ENCODE peak calls at places on chromosomes 7 and 10, in ten cellular contexts. L is iris pigment epithelial cell; H is skeletal muscle cell; J is SW480; C is activated naive CD8-positive, alpha-beta T cell treated with anti-CD3 and anti-CD28 coated beads, Interleukin-2, amount 50 U/mL, for 24 hours; O is NCI-H187; P is stimulated activated CD8-positive, alpha-beta memory T cell treated with anti-CD3 and anti-CD28 coated beads, Interleukin-12 subunit alpha, Interleukin-12 subunit beta, amount 100 ng/mL, for 4 hours; K is stimulated activated naive CD4-positive, alpha-beta T cell; U is H7; T is activated effector memory CD4-positive, alpha-beta T cell treated with anti-CD3 and anti-CD28 coated beads, Interleukin-2, amount 50 U/mL, for 16 hours. N is an unnamed sample.

GRCh38 chr10:133614830-133615580 is 11.6 kb downstream of the FRG2B start:
- DNase-seq in C (no peak), J (no peak), O (no peak), K (no peak), H (no peak), P (no peak), U (no peak), L (no peak), T (no peak), N (no peak)

GRCh38 chr7:2451171-2452073 is 24.8 kb downstream of the GRIFIN start:
- DNase-seq in O (peak; percentile 32), U (peak; percentile 98), K (peak; percentile 62), C (peak; percentile 91), T (peak; percentile 91), H (peak; percentile 14), P (peak; percentile 58), L (peak; percentile 57), J (peak; percentile 89), N (peak; percentile 90)

GRCh38 chr7:93203496-93203895 is 22.8 kb downstream of the HEPACAM2 start:
- DNase-seq in U (no peak), T (no peak), C (no peak), J (no peak), H (no peak), L (no peak), P (no peak), O (no peak), K (no peak), N (no peak)

GRCh38 chr10:4498763-4499251 is 327.2 kb upstream of the AKR1E2 start:
- DNase-seq in P (no peak), C (no peak), U (no peak), L (peak; percentile 90), K (no peak), O (no peak), H (peak; percentile 79), T (no peak), J (no peak), N (peak; percentile 88)

GRCh38 chr10:124864421-124865193 is 63.0 kb downstream of the ABRAXAS2 start:
- DNase-seq in K (no peak), P (no peak), O (no peak), L (no peak), H (no peak), T (no peak), U (no peak), C (no peak), J (peak; percentile 81), N (peak; percentile 13)

GRCh38 chr7:87028636-87029035 is 30.8 kb downstream of the ELAPOR2 start:
- DNase-seq in T (no peak), C (no peak), L (no peak), K (no peak), H (no peak), P (no peak), J (no peak), O (no peak), U (no peak), N (no peak)

GRCh38 chr10:86023336-86023735 is 343.3 kb downstream of the GRID1 start:
- DNase-seq in L (no peak), C (no peak), U (no peak), H (no peak), K (no peak), O (no peak), J (no peak), T (no peak), P (no peak), N (no peak)

GRCh38 chr10:58335306-58336005 is 650 bp downstream of the UBE2D1 start:
- DNase-seq in T (peak; percentile 65), L (peak; percentile 54), H (no peak), K (no peak), C (peak; percentile 14), P (peak; percentile 3), U (peak; percentile 49), J (peak; percentile 36), O (no peak), N (peak; percentile 55)

GRCh38 chr10:124146491-124146890 is 53.1 kb upstream of the CHST15 start:
- DNase-seq in U (no peak), C (no peak), T (no peak), K (no peak), L (no peak), O (no peak), J (no peak), H (no peak), P (no peak), N (no peak)

GRCh38 chr10:52312999-52313349 is 1.1 kb upstream of the DKK1 start:
- DNase-seq in C (no peak), J (no peak), L (peak; percentile 32), U (no peak), P (no peak), O (no peak), K (no peak), H (no peak), T (no peak), N (peak; percentile 39)

GRCh38 chr10:3893904-3894563 is 109.0 kb upstream of the KLF6 start:
- DNase-seq in O (no peak), U (no peak), T (no peak), K (no peak), H (no peak), J (no peak), P (no peak), L (no peak), C (no peak), N (no peak)

GRCh38 chr10:68251625-68252275 is 19.8 kb upstream of the ATOH7 start:
- DNase-seq in H (no peak), J (no peak), L (no peak), K (no peak), O (no peak), P (no peak), T (no peak), U (no peak), C (no peak), N (no peak)

GRCh38 chr10:126842836-126843235 is 62.4 kb upstream of the DOCK1 start:
- DNase-seq in O (no peak), L (no peak), C (no peak), K (no peak), H (no peak), J (no peak), T (no peak), U (peak; percentile 47), P (no peak), N (no peak)

GRCh38 chr10:3408603-3409365 is 236.2 kb upstream of the PITRM1 start:
- DNase-seq in C (no peak), H (no peak), O (no peak), U (no peak), L (no peak), P (no peak), J (no peak), T (no peak), K (no peak), N (no peak)

GRCh38 chr7:3911685-3912084 is 610.6 kb downstream of the SDK1 start:
- DNase-seq in K (no peak), U (no peak), J (no peak), T (no peak), P (no peak), L (peak; percentile 14), C (no peak), H (no peak), O (no peak), N (no peak)

N was measured in astrocyte of the hippocampus.